ENCODE peak calls at places on chromosome 4, in ten cellular contexts. W is ascending aorta; I is GM06990; Q is fibroblast of lung; N is HS-5; Y is MCF 10A; J is activated T-cell treated with anti-CD3 and anti-CD28 coated beads for 24 hours; A is glutamatergic neuron; T is GM04504; M is stimulated activated CD4-positive, alpha-beta T cell treated with anti-CD3 and anti-CD28 coated beads, Interleukin-1b, Interleukin-23, amount 100 ng/mL, for 1 hour. Z is an unnamed sample.
A peak's percentile ranks its signal among the peaks of the same experiment; 100 is the strongest.

GRCh38 chr4:101127176-101127790 is 220.0 kb downstream of the PPP3CA start:
- DNase-seq in M (no peak), W (no peak), T (no peak), J (no peak), A (no peak), I (no peak), N (no peak), Q (peak; percentile 21), Y (no peak), Z (no peak)

GRCh38 chr4:101200561-101200960 is 146.8 kb downstream of the PPP3CA start:
- DNase-seq in J (no peak), N (peak; percentile 85), Y (peak; percentile 90), I (no peak), W (no peak), M (no peak), T (peak; percentile 69), A (no peak), Q (peak; percentile 95), Z (no peak)

GRCh38 chr4:86544313-86544966 is 49.7 kb upstream of the PTPN13 start:
- DNase-seq in J (no peak), I (peak; percentile 58), A (no peak), M (no peak), Q (no peak), Y (no peak), N (no peak), W (no peak), T (no peak), Z (no peak)

GRCh38 chr4:7384929-7385890 is 49.5 kb downstream of the PSAPL1 start:
- DNase-seq in Y (no peak), W (no peak), J (no peak), I (no peak), N (no peak), A (no peak), M (no peak), Q (no peak), T (no peak), Z (no peak)

GRCh38 chr4:54998991-54999390 is 126.4 kb downstream of the KDR start:
- DNase-seq in T (no peak), W (no peak), M (no peak), Q (peak; percentile 12), A (no peak), N (no peak), J (no peak), I (no peak), Y (peak; percentile 47), Z (no peak)

GRCh38 chr4:186728631-186729271 is 5.1 kb upstream of the FAT1 start:
- DNase-seq in I (no peak), W (no peak), N (no peak), Q (peak; percentile 66), J (no peak), M (no peak), T (no peak), Y (peak; percentile 60), A (no peak), Z (no peak)

GRCh38 chr4:4284827-4285618 is 4.9 kb downstream of the LYAR start:
- DNase-seq in I (no peak), T (no peak), N (no peak), W (no peak), M (no peak), Y (peak; percentile 75), Q (peak; percentile 21), J (no peak), A (no peak), Z (no peak)

GRCh38 chr4:152138451-152138850 is 377.6 kb upstream of the GATB start:
- DNase-seq in M (no peak), I (no peak), T (no peak), Q (no peak), W (no peak), N (no peak), A (no peak), J (no peak), Y (no peak), Z (no peak)

GRCh38 chr4:143336828-143337599 is at the start of gene GAB1:
- DNase-seq in N (no peak), I (peak; percentile 79), J (no peak), W (no peak), Q (peak; percentile 83), M (no peak), Y (peak; percentile 79), A (peak; percentile 72), T (peak; percentile 52), Z (no peak)

Z was measured in esophagus squamous epithelium.